ENCODE peak calls at places on chromosomes 11 and 22, in four cellular contexts. P is astrocyte of the spinal cord, N is hepatic stellate cell, F is NCI-H460. J is an unnamed sample.

GRCh38 chr11:88831303-88831890 is 234.4 kb downstream of the GRM5 start:
- DNase-seq in P (no peak), N (no peak), F (no peak), J (no peak)

GRCh38 chr22:19055801-19056200 is 66.4 kb downstream of the DGCR2 start:
- DNase-seq in P (no peak), N (no peak), F (no peak), J (no peak)

GRCh38 chr11:112225753-112226061 is 521 bp upstream of the PTS start:
- DNase-seq in P (no peak), N (no peak), F (no peak), J (peak; percentile 55)

GRCh38 chr11:74550991-74551753 is 41.2 kb upstream of the POLD3 start:
- DNase-seq in P (no peak), N (no peak), F (no peak), J (no peak)

GRCh38 chr11:2314525-2315394 is 12.9 kb downstream of the TSPAN32 start:
- DNase-seq in P (peak; percentile 87), N (peak; percentile 68), F (no peak), J (peak; percentile 67)

GRCh38 chr11:13831707-13832106 is 130.8 kb upstream of the SPON1 start:
- DNase-seq in P (peak; percentile 17), N (no peak), F (no peak), J (no peak)

GRCh38 chr11:109424893-109425292 is 2.9 kb downstream of the C11orf87 start:
- DNase-seq in P (no peak), N (no peak), F (no peak), J (no peak)

GRCh38 chr11:64900263-64900678 is 16.7 kb downstream of the ATG2A start:
- DNase-seq in P (peak; percentile 8), N (no peak), F (no peak), J (peak; percentile 92)

GRCh38 chr11:16605440-16605970 is 132.9 kb upstream of the C11orf58 start:
- DNase-seq in P (peak; percentile 40), N (peak; percentile 43), F (no peak), J (no peak)

GRCh38 chr22:17939579-17939978 is 84.8 kb downstream of the MICAL3 start:
- DNase-seq in P (no peak), N (no peak), F (no peak), J (no peak)

GRCh38 chr11:57432017-57432590 is 5.2 kb upstream of the SLC43A3 start:
- DNase-seq in P (no peak), N (no peak), F (no peak), J (no peak)

GRCh38 chr11:10139656-10140055 is 154.4 kb downstream of the SBF2 start:
- DNase-seq in P (peak; percentile 67), N (peak; percentile 47), F (no peak), J (peak; percentile 23)

GRCh38 chr11:12731841-12732336 is 57.7 kb downstream of the TEAD1 start:
- DNase-seq in P (no peak), N (no peak), F (no peak), J (no peak)

GRCh38 chr22:19767427-19768380 is 7.1 kb downstream of the TBX1 start:
- DNase-seq in P (no peak), N (no peak), F (no peak), J (no peak)

GRCh38 chr11:31060880-31061279 is 308.7 kb downstream of the DCDC1 start:
- DNase-seq in P (peak; percentile 28), N (no peak), F (no peak), J (no peak)

GRCh38 chr11:95245038-95245437 is 14.0 kb upstream of the SESN3 start:
- DNase-seq in P (peak; percentile 26), N (no peak), F (no peak), J (no peak)

GRCh38 chr22:22462813-22463567 is 45.6 kb downstream of the ZNF280B start:
- DNase-seq in P (no peak), N (no peak), F (no peak), J (no peak)

GRCh38 chr11:32053151-32053550 is 37.7 kb upstream of the RCN1 start:
- DNase-seq in P (no peak), N (no peak), F (no peak), J (no peak)

GRCh38 chr11:16958833-16959232 is 55.4 kb downstream of the PLEKHA7 start:
- DNase-seq in P (no peak), N (no peak), F (no peak), J (no peak)

GRCh38 chr11:47271961-47272661 is 2.2 kb downstream of the MADD start:
- DNase-seq in P (no peak), N (no peak), F (no peak), J (no peak)

GRCh38 chr11:62876712-62877111 is 4.0 kb upstream of the SLC3A2 start:
- DNase-seq in P (no peak), N (no peak), F (no peak), J (no peak)

GRCh38 chr11:30023037-30023436 is 6.2 kb upstream of the KCNA4 start:
- DNase-seq in P (no peak), N (no peak), F (no peak), J (no peak)

GRCh38 chr11:123740787-123741158 is 687 bp downstream of the ZNF202 start:
- DNase-seq in P (no peak), N (peak; percentile 15), F (no peak), J (no peak)

GRCh38 chr11:86222081-86222480 is 22.5 kb upstream of the EED start:
- DNase-seq in P (no peak), N (no peak), F (no peak), J (no peak)